ENCODE peak calls at places on chromosomes 4 and X, in nine cellular contexts. V is heart right ventricle; U is HT-29; N is HEK293T; L is SW480; C is pancreas; D is activated CD4-positive, alpha-beta T cell treated with anti-CD3 and anti-CD28 coated beads for 36 hours; O is stimulated activated CD4-positive, alpha-beta T cell treated with anti-CD3 and anti-CD28 coated beads, Interleukin-15, amount 100 ng/mL, for 1 hour; B is CD8-positive, alpha-beta T cell. F is an unnamed sample.

GRCh38 chrX:32673193-32673592 is 538.2 kb downstream of the DMD start:
- DNase-seq in V (no peak), U (no peak), N (no peak), L (peak), C (no peak), D (no peak), O (no peak), B (no peak), F (no peak)

GRCh38 chr4:121421594-121421993 is 40.8 kb upstream of the QRFPR start:
- DNase-seq in V (no peak), U (peak), N (peak), L (no peak), C (no peak), D (no peak), O (no peak), B (no peak), F (peak)

GRCh38 chrX:123818243-123818642 is 41.6 kb upstream of the XIAP start:
- DNase-seq in V (no peak), U (no peak), N (no peak), L (peak), C (no peak), D (no peak), O (no peak), B (no peak), F (no peak)

GRCh38 chr4:8451440-8452182 is 11.0 kb downstream of the TRMT44 start:
- DNase-seq in V (no peak), U (no peak), N (no peak), L (no peak), C (no peak), D (no peak), O (no peak), B (no peak), F (no peak)

GRCh38 chr4:1411436-1412375 is 5.5 kb upstream of the NKX1-1 start:
- DNase-seq in V (no peak), U (no peak), N (no peak), L (no peak), C (no peak), D (no peak), O (no peak), B (no peak), F (no peak)

GRCh38 chr4:56084849-56085248 is 136.1 kb downstream of the CEP135 start:
- DNase-seq in V (no peak), U (no peak), N (no peak), L (no peak), C (no peak), D (no peak), O (no peak), B (no peak), F (no peak)

GRCh38 chr4:6322761-6323566 is 53.3 kb downstream of the WFS1 start:
- DNase-seq in V (no peak), U (no peak), N (no peak), L (peak), C (no peak), D (no peak), O (no peak), B (no peak), F (no peak)

GRCh38 chr4:8882239-8882638 is 10.6 kb upstream of the HMX1 start:
- DNase-seq in V (no peak), U (no peak), N (no peak), L (no peak), C (no peak), D (no peak), O (no peak), B (no peak), F (no peak)

GRCh38 chr4:8762951-8763735 is 108.5 kb downstream of the HMX1 start:
- DNase-seq in V (no peak), U (no peak), N (no peak), L (no peak), C (no peak), D (no peak), O (no peak), B (no peak), F (no peak)

GRCh38 chr4:42237010-42237409 is 84.6 kb upstream of the BEND4 start:
- DNase-seq in V (no peak), U (no peak), N (no peak), L (no peak), C (no peak), D (no peak), O (no peak), B (no peak), F (no peak)

GRCh38 chrX:2342878-2343277 is 157.9 kb downstream of the DHRSX start:
- DNase-seq in V (no peak), U (no peak), N (no peak), L (no peak), C (no peak), D (no peak), O (no peak), B (no peak), F (no peak)

GRCh38 chr4:78588894-78589545 is 37.5 kb downstream of the ANXA3 start:
- DNase-seq in V (no peak), U (no peak), N (no peak), L (no peak), C (no peak), D (no peak), O (no peak), B (no peak), F (no peak)

GRCh38 chr4:121900132-121900983 is 30.1 kb upstream of the BBS7 start:
- DNase-seq in V (peak), U (peak), N (peak), L (peak), C (peak), D (peak), O (no peak), B (no peak), F (no peak)

GRCh38 chrX:64176876-64177275 is 28.6 kb downstream of the AMER1 start:
- DNase-seq in V (no peak), U (no peak), N (no peak), L (no peak), C (peak), D (no peak), O (no peak), B (no peak), F (no peak)

GRCh38 chr4:144709159-144709558 is 63.2 kb downstream of the HHIP start:
- DNase-seq in V (no peak), U (no peak), N (no peak), L (peak), C (no peak), D (no peak), O (no peak), B (no peak), F (no peak)

GRCh38 chr4:61572160-61572559 is 372.0 kb downstream of the ADGRL3 start:
- DNase-seq in V (no peak), U (no peak), N (no peak), L (no peak), C (no peak), D (no peak), O (no peak), B (no peak), F (no peak)

GRCh38 chrX:103063918-103064434 is at the start of gene BEX1:
- DNase-seq in V (peak), U (no peak), N (no peak), L (no peak), C (peak), D (peak), O (no peak), B (no peak), F (peak)

GRCh38 chrX:131792789-131793462 is 230.2 kb upstream of the STK26 start:
- DNase-seq in V (peak), U (peak), N (peak), L (no peak), C (peak), D (no peak), O (no peak), B (no peak), F (no peak)

GRCh38 chr4:141388483-141388882 is 167.8 kb downstream of the ZNF330 start:
- DNase-seq in V (no peak), U (no peak), N (no peak), L (no peak), C (no peak), D (no peak), O (no peak), B (no peak), F (no peak)

GRCh38 chr4:18917689-18918088 is 896.1 kb upstream of the LCORL start:
- DNase-seq in V (no peak), U (no peak), N (no peak), L (no peak), C (no peak), D (no peak), O (no peak), B (no peak), F (no peak)

GRCh38 chr4:119785963-119786362 is 157.4 kb upstream of the PDE5A start:
- DNase-seq in V (no peak), U (peak), N (no peak), L (peak), C (peak), D (peak), O (no peak), B (no peak), F (no peak)

GRCh38 chrX:18613930-18614639 is 57.8 kb downstream of the RS1 start:
- DNase-seq in V (no peak), U (no peak), N (no peak), L (no peak), C (no peak), D (no peak), O (no peak), B (no peak), F (no peak)

GRCh38 chrX:116281106-116281505 is 110.6 kb downstream of the AGTR2 start:
- DNase-seq in V (no peak), U (peak), N (no peak), L (peak), C (no peak), D (no peak), O (no peak), B (no peak), F (no peak)

GRCh38 chr4:26330186-26330787 is 9.5 kb downstream of the RBPJ start:
- DNase-seq in V (no peak), U (peak), N (peak), L (peak), C (no peak), D (no peak), O (no peak), B (no peak), F (peak)

GRCh38 chr4:145734576-145735329 is 54.8 kb downstream of the C4orf51 start:
- DNase-seq in V (peak), U (peak), N (no peak), L (peak), C (peak), D (peak), O (no peak), B (no peak), F (no peak)

GRCh38 chrX:131288738-131289511 is at the start of gene IGSF1:
- DNase-seq in V (peak), U (peak), N (peak), L (no peak), C (peak), D (peak), O (no peak), B (no peak), F (peak)

GRCh38 chr4:1856920-1857699 is 1.2 kb upstream of the LETM1 start:
- DNase-seq in V (no peak), U (no peak), N (no peak), L (no peak), C (peak), D (peak), O (no peak), B (no peak), F (no peak)

GRCh38 chr4:184383497-184384055 is 90.8 kb downstream of the IRF2 start:
- DNase-seq in V (no peak), U (no peak), N (no peak), L (peak), C (peak), D (no peak), O (no peak), B (no peak), F (no peak)

GRCh38 chrX:43702079-43702524 is 46.0 kb downstream of the MAOA start:
- DNase-seq in V (no peak), U (peak), N (no peak), L (no peak), C (no peak), D (no peak), O (no peak), B (no peak), F (no peak)

GRCh38 chrX:132435222-132435621 is 53.6 kb downstream of the MBNL3 start:
- DNase-seq in V (no peak), U (no peak), N (no peak), L (no peak), C (no peak), D (no peak), O (no peak), B (no peak), F (no peak)

GRCh38 chr4:107035711-107036601 is at the start of gene DKK2:
- DNase-seq in V (no peak), U (no peak), N (peak), L (no peak), C (peak), D (peak), O (no peak), B (no peak), F (no peak)

GRCh38 chr4:99868126-99868596 is 26.1 kb downstream of the LAMTOR3 start:
- DNase-seq in V (no peak), U (no peak), N (no peak), L (no peak), C (no peak), D (peak), O (no peak), B (no peak), F (no peak)

GRCh38 chr4:53306729-53307128 is 59.1 kb downstream of the SCFD2 start:
- DNase-seq in V (no peak), U (no peak), N (no peak), L (no peak), C (no peak), D (no peak), O (no peak), B (no peak), F (peak)

GRCh38 chrX:73401591-73402266 is 45.1 kb upstream of the CDX4 start:
- DNase-seq in V (no peak), U (peak), N (no peak), L (no peak), C (no peak), D (no peak), O (no peak), B (no peak), F (no peak)

GRCh38 chr4:33722254-33722653 is 2522.1 kb downstream of the ARAP2 start:
- DNase-seq in V (no peak), U (no peak), N (no peak), L (no peak), C (no peak), D (no peak), O (no peak), B (no peak), F (no peak)

GRCh38 chr4:107666134-107666533 is 53.9 kb downstream of the PAPSS1 start:
- DNase-seq in V (no peak), U (peak), N (no peak), L (peak), C (no peak), D (no peak), O (no peak), B (no peak), F (peak)

GRCh38 chrX:124555036-124555595 is 208.8 kb downstream of the SH2D1A start:
- DNase-seq in V (no peak), U (no peak), N (no peak), L (no peak), C (no peak), D (no peak), O (no peak), B (no peak), F (no peak)

GRCh38 chr4:61294001-61294400 is 93.9 kb downstream of the ADGRL3 start:
- DNase-seq in V (no peak), U (no peak), N (no peak), L (no peak), C (no peak), D (no peak), O (no peak), B (no peak), F (no peak)

GRCh38 chr4:142549248-142549647 is 296.9 kb downstream of the INPP4B start:
- DNase-seq in V (no peak), U (no peak), N (no peak), L (no peak), C (no peak), D (no peak), O (no peak), B (no peak), F (no peak)

F was measured in NCI-H446 treated with DMSO at 0.1 percent for 48 hours.